ENCODE peak calls at places on chromosomes 11 and 22, in ten cellular contexts. K, Q, F, J, A, P, V, E, N and C are unnamed samples.

GRCh38 chr22:45428391-45429385 is 15.2 kb downstream of the RIBC2 start:
- DNase-seq in K (no peak), Q (no peak), F (no peak), J (no peak), A (peak), P (no peak), V (no peak), E (peak), N (no peak), C (no peak)

GRCh38 chr22:21020802-21021429 is 6.0 kb downstream of the P2RX6 start:
- DNase-seq in K (no peak), Q (no peak), F (no peak), J (peak), A (no peak), P (peak), V (no peak), E (no peak), N (no peak), C (no peak)

GRCh38 chr22:50302564-50302963 is 4.9 kb downstream of the PLXNB2 start:
- DNase-seq in K (no peak), Q (no peak), F (no peak), J (no peak), A (no peak), P (no peak), V (no peak), E (no peak), N (no peak), C (no peak)

GRCh38 chr11:65266210-65266609 is 4.4 kb downstream of the POLA2 start:
- DNase-seq in K (no peak), Q (no peak), F (no peak), J (no peak), A (no peak), P (peak), V (no peak), E (no peak), N (no peak), C (no peak)

GRCh38 chr11:1785749-1786261 is 22.1 kb upstream of the CTSD start:
- DNase-seq in K (no peak), Q (no peak), F (no peak), J (no peak), A (no peak), P (no peak), V (no peak), E (no peak), N (no peak), C (no peak)

GRCh38 chr11:2097356-2097997 is 41.7 kb downstream of the IGF2 start:
- DNase-seq in K (no peak), Q (no peak), F (peak), J (no peak), A (peak), P (peak), V (peak), E (peak), N (peak), C (no peak)

GRCh38 chr11:100925935-100926334 is 203.7 kb downstream of the PGR start:
- DNase-seq in K (peak), Q (no peak), F (peak), J (no peak), A (no peak), P (no peak), V (peak), E (no peak), N (no peak), C (no peak)

GRCh38 chr11:134357545-134357839 is 25.7 kb downstream of the GLB1L2 start:
- DNase-seq in K (no peak), Q (no peak), F (no peak), J (no peak), A (no peak), P (peak), V (no peak), E (no peak), N (no peak), C (no peak)

GRCh38 chr11:76310832-76311231 is 70.1 kb downstream of the THAP12 start:
- DNase-seq in K (no peak), Q (no peak), F (no peak), J (no peak), A (no peak), P (no peak), V (no peak), E (peak), N (no peak), C (no peak)

GRCh38 chr11:62081378-62082291 is 42.2 kb upstream of the INCENP start:
- DNase-seq in K (peak), Q (peak), F (peak), J (peak), A (peak), P (peak), V (peak), E (peak), N (peak), C (peak)

GRCh38 chr11:122393209-122393850 is 262.2 kb upstream of the UBASH3B start:
- DNase-seq in K (no peak), Q (no peak), F (no peak), J (no peak), A (peak), P (no peak), V (no peak), E (no peak), N (no peak), C (no peak)

DNA sequence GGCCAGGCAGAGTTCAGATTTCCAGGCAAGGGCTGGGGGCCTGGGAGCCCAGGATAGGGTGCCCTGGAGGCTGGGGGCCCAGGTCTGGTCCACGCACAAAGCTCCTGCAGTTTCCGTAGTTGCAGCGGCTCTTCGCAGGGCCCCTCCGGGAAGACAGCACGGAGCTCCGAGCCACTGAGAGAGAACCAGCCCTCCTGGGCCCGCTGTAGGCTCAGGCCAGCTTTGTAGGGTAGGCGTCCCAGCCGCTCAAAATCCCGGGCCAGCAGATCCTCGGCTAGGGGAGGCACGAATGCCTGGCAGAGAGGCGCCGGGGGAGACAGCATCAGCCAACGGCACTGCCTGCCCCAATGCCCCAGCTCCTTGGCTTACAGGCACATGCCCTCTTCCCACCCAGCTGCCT is 23.6 kb upstream of the PDE2A start:
- DNase-seq in K (no peak), Q (no peak), F (no peak), J (no peak), A (no peak), P (no peak), V (no peak), E (no peak), N (no peak), C (no peak)
- TF ChIP-seq CTCF in K (no peak), Q (no peak), F (no peak), J (no peak), A (no peak), P (no peak), V (no peak), E (no peak), N (no peak), C (no peak)

GRCh38 chr11:112588252-112588668 is 327.6 kb upstream of the PLET1 start:
- DNase-seq in K (peak), Q (no peak), F (peak), J (peak), A (peak), P (peak), V (peak), E (peak), N (peak), C (no peak)
- TF ChIP-seq CTCF in K (peak), Q (peak), F (peak), J (peak), A (peak), P (peak), V (peak), E (peak), N (peak), C (peak)

GRCh38 chr11:118791961-118792578 is 1.1 kb upstream of the DDX6 start:
- DNase-seq in K (peak), Q (peak), F (peak), J (peak), A (peak), P (peak), V (no peak), E (peak), N (peak), C (no peak)

GRCh38 chr11:118790357-118791014 is 478 bp downstream of the DDX6 start:
- DNase-seq in K (peak), Q (no peak), F (peak), J (peak), A (peak), P (peak), V (peak), E (peak), N (peak), C (peak)

GRCh38 chr11:118789501-118790356 is 1.2 kb downstream of the DDX6 start:
- DNase-seq in K (peak), Q (no peak), F (peak), J (peak), A (peak), P (no peak), V (peak), E (no peak), N (no peak), C (no peak)

GRCh38 chr11:118792642-118793124 is 1.7 kb upstream of the DDX6 start:
- DNase-seq in K (peak), Q (no peak), F (peak), J (peak), A (peak), P (peak), V (peak), E (peak), N (peak), C (no peak)

GRCh38 chr11:118791015-118791960 is at the start of gene DDX6:
- DNase-seq in K (peak), Q (peak), F (peak), J (peak), A (peak), P (peak), V (peak), E (peak), N (peak), C (peak)
- TF ChIP-seq CTCF in K (peak), Q (no peak), F (peak), J (peak), A (peak), P (no peak), V (peak), E (peak), N (no peak), C (peak)

DNA sequence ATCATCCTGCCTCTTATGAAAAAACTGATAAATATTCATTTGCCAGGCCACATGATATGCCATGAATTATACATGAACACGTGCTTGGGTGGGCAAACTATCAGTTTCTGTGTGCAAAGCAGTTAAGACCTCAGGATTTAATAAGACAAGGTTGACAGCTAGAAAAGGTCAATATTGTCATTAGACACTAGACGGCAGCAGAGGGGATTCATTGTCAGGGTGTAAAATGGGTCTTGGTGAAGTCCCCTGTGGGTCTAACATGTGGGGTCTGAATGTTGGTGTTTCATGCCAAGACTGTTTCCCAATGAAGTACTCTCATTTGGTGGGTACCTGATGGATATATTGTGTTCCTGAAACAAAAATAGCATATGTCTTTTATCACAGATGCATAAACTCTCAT is 111.9 kb downstream of the MYO18B start:
- DNase-seq in K (no peak), Q (no peak), F (no peak), J (no peak), A (no peak), P (no peak), V (no peak), E (no peak), N (no peak), C (no peak)
- TF ChIP-seq CTCF in K (no peak), Q (peak), F (peak), J (peak), A (no peak), P (no peak), V (no peak), E (no peak), N (peak), C (no peak)

GRCh38 chr11:36271794-36272409 is 17.3 kb downstream of the COMMD9 start:
- DNase-seq in K (no peak), Q (no peak), F (no peak), J (no peak), A (no peak), P (no peak), V (no peak), E (no peak), N (no peak), C (peak)
- TF ChIP-seq CTCF in K (no peak), Q (no peak), F (peak), J (no peak), A (no peak), P (no peak), V (no peak), E (peak), N (no peak), C (no peak)

GRCh38 chr22:26431151-26431995 is 2.3 kb downstream of the ASPHD2 start:
- DNase-seq in K (no peak), Q (no peak), F (no peak), J (peak), A (no peak), P (no peak), V (no peak), E (no peak), N (no peak), C (no peak)
- TF ChIP-seq CTCF in K (no peak), Q (no peak), F (no peak), J (no peak), A (no peak), P (no peak), V (no peak), E (no peak), N (no peak), C (no peak)